ENCODE peak calls at places on chromosomes 12 and 14, in nine cellular contexts. One of them, this sample, is unnamed.

GRCh38 chr12:16526693-16527092 is 79.3 kb downstream of the LMO3 start:
- DNase-seq in stimulated activated CD8-positive, alpha-beta memory T cell treated with anti-CD3 and anti-CD28 coated beads, Interleukin-4, amount 100 ng/mL, for 1 hour: no peak
- DNase-seq in HT1080: peak; percentile 65
- DNase-seq in cardiac fibroblast: peak; percentile 93
- DNase-seq in NCI-H510A: no peak
- DNase-seq in mucosa of gallbladder: no peak
- DNase-seq in lung microvascular endothelial cell: peak; percentile 44
- DNase-seq in psoas muscle: no peak
- DNase-seq in caudate nucleus: no peak
- DNase-seq in this sample: no peak

GRCh38 chr12:43338848-43339526 is 213.0 kb downstream of the ADAMTS20 start:
- DNase-seq in mucosa of gallbladder: no peak
- DNase-seq in lung microvascular endothelial cell: peak; percentile 57
- DNase-seq in psoas muscle: no peak
- DNase-seq in caudate nucleus: no peak
- DNase-seq in HT1080: peak; percentile 80
- DNase-seq in cardiac fibroblast: peak; percentile 79
- DNase-seq in stimulated activated CD8-positive, alpha-beta memory T cell treated with anti-CD3 and anti-CD28 coated beads, Interleukin-4, amount 100 ng/mL, for 1 hour: no peak
- DNase-seq in NCI-H510A: no peak
- DNase-seq in this sample: no peak

GRCh38 chr14:94681300-94682060 is 69.3 kb downstream of the SERPINA3 start:
- DNase-seq in psoas muscle: no peak
- DNase-seq in caudate nucleus: no peak
- DNase-seq in stimulated activated CD8-positive, alpha-beta memory T cell treated with anti-CD3 and anti-CD28 coated beads, Interleukin-4, amount 100 ng/mL, for 1 hour: no peak
- DNase-seq in cardiac fibroblast: peak; percentile 62
- DNase-seq in lung microvascular endothelial cell: no peak
- DNase-seq in HT1080: peak; percentile 66
- DNase-seq in NCI-H510A: no peak
- DNase-seq in mucosa of gallbladder: peak; percentile 19
- DNase-seq in this sample: peak; percentile 18

GRCh38 chr12:51128905-51129304 is 44.0 kb downstream of the TFCP2 start:
- DNase-seq in mucosa of gallbladder: no peak
- DNase-seq in psoas muscle: no peak
- DNase-seq in stimulated activated CD8-positive, alpha-beta memory T cell treated with anti-CD3 and anti-CD28 coated beads, Interleukin-4, amount 100 ng/mL, for 1 hour: no peak
- DNase-seq in lung microvascular endothelial cell: no peak
- DNase-seq in caudate nucleus: no peak
- DNase-seq in NCI-H510A: no peak
- DNase-seq in cardiac fibroblast: peak; percentile 12
- DNase-seq in HT1080: no peak
- DNase-seq in this sample: no peak

GRCh38 chr12:47758834-47759690 is at the start of gene RAPGEF3:
- DNase-seq in NCI-H510A: peak; percentile 38
- DNase-seq in psoas muscle: peak; percentile 91
- DNase-seq in stimulated activated CD8-positive, alpha-beta memory T cell treated with anti-CD3 and anti-CD28 coated beads, Interleukin-4, amount 100 ng/mL, for 1 hour: peak; percentile 47
- DNase-seq in mucosa of gallbladder: peak; percentile 83
- DNase-seq in caudate nucleus: peak; percentile 92
- DNase-seq in HT1080: peak; percentile 86
- DNase-seq in cardiac fibroblast: peak; percentile 85
- DNase-seq in lung microvascular endothelial cell: peak; percentile 94
- DNase-seq in this sample: peak; percentile 95

GRCh38 chr14:98293527-98293926 is 978.5 kb downstream of the BCL11B start:
- DNase-seq in HT1080: peak; percentile 19
- DNase-seq in NCI-H510A: no peak
- DNase-seq in psoas muscle: no peak
- DNase-seq in lung microvascular endothelial cell: no peak
- DNase-seq in caudate nucleus: no peak
- DNase-seq in cardiac fibroblast: no peak
- DNase-seq in stimulated activated CD8-positive, alpha-beta memory T cell treated with anti-CD3 and anti-CD28 coated beads, Interleukin-4, amount 100 ng/mL, for 1 hour: no peak
- DNase-seq in mucosa of gallbladder: peak; percentile 36
- DNase-seq in this sample: no peak

GRCh38 chr14:92759679-92760523 is 11.5 kb upstream of the LGMN start:
- DNase-seq in HT1080: no peak
- DNase-seq in lung microvascular endothelial cell: no peak
- DNase-seq in caudate nucleus: no peak
- DNase-seq in NCI-H510A: no peak
- DNase-seq in psoas muscle: no peak
- DNase-seq in stimulated activated CD8-positive, alpha-beta memory T cell treated with anti-CD3 and anti-CD28 coated beads, Interleukin-4, amount 100 ng/mL, for 1 hour: no peak
- DNase-seq in cardiac fibroblast: no peak
- DNase-seq in mucosa of gallbladder: no peak
- DNase-seq in this sample: no peak

GRCh38 chr14:34199585-34199984 is 248.7 kb upstream of the EGLN3 start:
- DNase-seq in lung microvascular endothelial cell: no peak
- DNase-seq in psoas muscle: no peak
- DNase-seq in mucosa of gallbladder: no peak
- DNase-seq in caudate nucleus: no peak
- DNase-seq in cardiac fibroblast: peak; percentile 2
- DNase-seq in HT1080: peak; percentile 2
- DNase-seq in stimulated activated CD8-positive, alpha-beta memory T cell treated with anti-CD3 and anti-CD28 coated beads, Interleukin-4, amount 100 ng/mL, for 1 hour: no peak
- DNase-seq in NCI-H510A: no peak
- DNase-seq in this sample: no peak

GRCh38 chr14:80150301-80150700 is 61.0 kb downstream of the DIO2 start:
- DNase-seq in stimulated activated CD8-positive, alpha-beta memory T cell treated with anti-CD3 and anti-CD28 coated beads, Interleukin-4, amount 100 ng/mL, for 1 hour: no peak
- DNase-seq in NCI-H510A: no peak
- DNase-seq in lung microvascular endothelial cell: no peak
- DNase-seq in caudate nucleus: no peak
- DNase-seq in mucosa of gallbladder: no peak
- DNase-seq in HT1080: peak; percentile 94
- DNase-seq in cardiac fibroblast: no peak
- DNase-seq in psoas muscle: no peak
- DNase-seq in this sample: no peak

GRCh38 chr14:57725399-57726077 is 140.4 kb downstream of the SLC35F4 start:
- DNase-seq in lung microvascular endothelial cell: peak; percentile 44
- DNase-seq in stimulated activated CD8-positive, alpha-beta memory T cell treated with anti-CD3 and anti-CD28 coated beads, Interleukin-4, amount 100 ng/mL, for 1 hour: no peak
- DNase-seq in HT1080: peak; percentile 96
- DNase-seq in mucosa of gallbladder: no peak
- DNase-seq in caudate nucleus: no peak
- DNase-seq in cardiac fibroblast: peak; percentile 50
- DNase-seq in psoas muscle: no peak
- DNase-seq in NCI-H510A: no peak
- DNase-seq in this sample: no peak

This sample was measured in upper lobe of left lung.